ENCODE peak calls at places on chromosome 3, in nine cellular contexts. F is colonic mucosa, A is Peyer's patch, X is lower leg skin, C is coronary artery, O is natural killer cell, J is AG10803, K is BJ, N is tibial nerve. V is an unnamed sample.

GRCh38 chr3:155835341-155836071 is 18.7 kb downstream of the SLC33A1 start:
- DNase-seq in F (no peak), A (no peak), X (no peak), C (no peak), O (no peak), J (no peak), K (no peak), N (no peak), V (no peak)

GRCh38 chr3:56357266-56357665 is 111.0 kb downstream of the ERC2 start:
- DNase-seq in F (no peak), A (no peak), X (no peak), C (no peak), O (no peak), J (no peak), K (no peak), N (no peak), V (no peak)

GRCh38 chr3:32045091-32045964 is 61.1 kb upstream of the GPD1L start:
- DNase-seq in F (peak), A (no peak), X (peak), C (no peak), O (no peak), J (peak), K (no peak), N (no peak), V (no peak)

GRCh38 chr3:185693985-185694675 is 108.0 kb downstream of the SENP2 start:
- DNase-seq in F (no peak), A (no peak), X (no peak), C (no peak), O (no peak), J (peak), K (no peak), N (no peak), V (no peak)

GRCh38 chr3:100024520-100025303 is 89.6 kb downstream of the FILIP1L start:
- DNase-seq in F (no peak), A (no peak), X (no peak), C (no peak), O (no peak), J (peak), K (no peak), N (no peak), V (no peak)

GRCh38 chr3:11671648-11672100 is 28.0 kb upstream of the VGLL4 start:
- DNase-seq in F (peak), A (no peak), X (peak), C (no peak), O (no peak), J (peak), K (peak), N (no peak), V (no peak)

GRCh38 chr3:140011611-140012277 is 76.8 kb downstream of the CLSTN2 start:
- DNase-seq in F (no peak), A (no peak), X (no peak), C (no peak), O (no peak), J (no peak), K (no peak), N (no peak), V (no peak)

GRCh38 chr3:31971607-31972006 is 9.5 kb downstream of the OSBPL10 start:
- DNase-seq in F (no peak), A (no peak), X (no peak), C (no peak), O (no peak), J (no peak), K (no peak), N (no peak), V (no peak)

GRCh38 chr3:148309390-148310035 is 388.2 kb upstream of the AGTR1 start:
- DNase-seq in F (peak), A (no peak), X (no peak), C (no peak), O (no peak), J (peak), K (no peak), N (no peak), V (no peak)

GRCh38 chr3:185424435-185424834 is 61.5 kb downstream of the MAP3K13 start:
- DNase-seq in F (no peak), A (no peak), X (no peak), C (no peak), O (no peak), J (no peak), K (no peak), N (no peak), V (no peak)

GRCh38 chr3:42864321-42864950 is 11.2 kb downstream of the CYP8B1 start:
- DNase-seq in F (no peak), A (no peak), X (no peak), C (peak), O (no peak), J (no peak), K (no peak), N (no peak), V (no peak)

GRCh38 chr3:43618142-43618541 is 3.7 kb downstream of the ANO10 start:
- DNase-seq in F (no peak), A (no peak), X (no peak), C (no peak), O (no peak), J (no peak), K (no peak), N (no peak), V (no peak)

GRCh38 chr3:65734792-65735191 is 303.9 kb downstream of the MAGI1 start:
- DNase-seq in F (no peak), A (no peak), X (no peak), C (no peak), O (no peak), J (no peak), K (no peak), N (no peak), V (no peak)

GRCh38 chr3:25297667-25298585 is 130.1 kb upstream of the RARB start:
- DNase-seq in F (no peak), A (no peak), X (no peak), C (no peak), O (no peak), J (no peak), K (no peak), N (no peak), V (no peak)

GRCh38 chr3:157201648-157202278 is 41.8 kb upstream of the CCNL1 start:
- DNase-seq in F (no peak), A (no peak), X (no peak), C (no peak), O (no peak), J (peak), K (no peak), N (no peak), V (no peak)

GRCh38 chr3:144488927-144489326 is 517.3 kb downstream of the DIPK2A start:
- DNase-seq in F (no peak), A (no peak), X (no peak), C (no peak), O (no peak), J (no peak), K (no peak), N (no peak), V (no peak)

GRCh38 chr3:102595057-102595456 is 160.2 kb downstream of the ZPLD1 start:
- DNase-seq in F (no peak), A (no peak), X (no peak), C (no peak), O (no peak), J (no peak), K (no peak), N (no peak), V (no peak)

GRCh38 chr3:42535981-42536784 is 33.7 kb downstream of the VIPR1 start:
- DNase-seq in F (peak), A (peak), X (no peak), C (no peak), O (no peak), J (no peak), K (no peak), N (no peak), V (no peak)

GRCh38 chr3:156601497-156601896 is 46.6 kb upstream of the SSR3 start:
- DNase-seq in F (no peak), A (no peak), X (no peak), C (no peak), O (no peak), J (no peak), K (no peak), N (no peak), V (no peak)

GRCh38 chr3:11154953-11155325 is 646 bp downstream of the HRH1 start:
- DNase-seq in F (no peak), A (no peak), X (no peak), C (no peak), O (no peak), J (no peak), K (no peak), N (no peak), V (no peak)

GRCh38 chr3:1082024-1082633 is 10.7 kb upstream of the CNTN6 start:
- DNase-seq in F (peak), A (no peak), X (peak), C (no peak), O (no peak), J (peak), K (no peak), N (no peak), V (no peak)

GRCh38 chr3:13832130-13832529 is 47.7 kb downstream of the WNT7A start:
- DNase-seq in F (no peak), A (no peak), X (no peak), C (no peak), O (no peak), J (no peak), K (no peak), N (no peak), V (no peak)

GRCh38 chr3:107861904-107862303 is 228.9 kb downstream of the CD47 start:
- DNase-seq in F (no peak), A (no peak), X (no peak), C (no peak), O (no peak), J (no peak), K (no peak), N (no peak), V (peak)

GRCh38 chr3:135556184-135556583 is 409.3 kb upstream of the PPP2R3A start:
- DNase-seq in F (no peak), A (no peak), X (no peak), C (no peak), O (no peak), J (peak), K (peak), N (no peak), V (no peak)

GRCh38 chr3:120646771-120647449 is 35.1 kb downstream of the HGD start:
- DNase-seq in F (no peak), A (no peak), X (no peak), C (no peak), O (no peak), J (no peak), K (no peak), N (no peak), V (no peak)

GRCh38 chr3:175431396-175431795 is 572.3 kb downstream of the NAALADL2 start:
- DNase-seq in F (peak), A (no peak), X (no peak), C (no peak), O (no peak), J (peak), K (peak), N (no peak), V (no peak)

GRCh38 chr3:176663376-176663775 is 533.9 kb downstream of the TBL1XR1 start:
- DNase-seq in F (no peak), A (no peak), X (no peak), C (no peak), O (no peak), J (peak), K (peak), N (no peak), V (no peak)

GRCh38 chr3:196643201-196643749 is 3.8 kb downstream of the NRROS start:
- DNase-seq in F (no peak), A (no peak), X (no peak), C (no peak), O (peak), J (no peak), K (no peak), N (no peak), V (peak)

GRCh38 chr3:24704496-24704895 is 209.8 kb upstream of the THRB start:
- DNase-seq in F (no peak), A (no peak), X (no peak), C (no peak), O (no peak), J (peak), K (no peak), N (no peak), V (no peak)

GRCh38 chr3:72892081-72892763 is 4.4 kb downstream of the GXYLT2 start:
- DNase-seq in F (peak), A (no peak), X (no peak), C (no peak), O (no peak), J (peak), K (peak), N (no peak), V (no peak)

GRCh38 chr3:104279617-104280016 is 1087.1 kb upstream of the ALCAM start:
- DNase-seq in F (no peak), A (no peak), X (no peak), C (no peak), O (no peak), J (peak), K (no peak), N (no peak), V (no peak)

DNA sequence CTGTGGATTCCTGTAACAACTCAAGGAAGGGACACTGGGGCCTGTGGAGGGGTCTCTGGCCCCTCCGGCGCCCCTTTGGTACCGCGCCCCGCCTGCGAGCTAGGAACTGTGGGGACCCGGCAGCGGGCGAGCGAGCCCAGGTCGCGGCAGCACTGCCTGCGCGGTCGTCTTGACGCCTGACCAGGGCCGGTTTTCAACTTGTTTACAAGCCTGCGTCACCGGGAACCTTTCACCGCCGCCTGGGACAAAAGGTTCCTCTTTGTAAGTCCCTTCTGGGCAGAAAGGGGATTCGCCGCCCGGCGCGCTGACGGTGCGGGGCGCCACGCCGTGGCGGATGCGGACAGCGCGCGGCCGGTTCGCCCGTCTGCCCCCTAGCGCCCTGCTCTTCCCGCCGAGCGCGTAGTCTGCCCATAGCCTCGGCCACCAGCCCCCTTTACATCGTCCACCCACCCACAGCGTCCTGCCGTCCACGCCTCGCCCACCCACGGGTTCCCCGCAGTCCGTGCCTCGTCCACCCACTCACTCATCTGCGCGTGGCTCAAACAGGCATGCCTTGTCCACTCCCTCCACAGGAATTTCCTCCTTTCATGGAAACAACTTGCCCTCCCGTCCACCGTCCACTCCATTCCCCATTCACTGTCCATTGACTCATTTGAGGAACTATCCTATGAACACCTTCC is 5.5 kb upstream of the CFAP100 start:
- DNase-seq in F (peak), A (peak), X (peak), C (peak), O (peak), J (peak), K (peak), N (peak), V (peak)
- TF ChIP-seq CTCF in F (peak), A (peak), X (peak), C (peak), O (peak), J (peak), K (peak), N (peak), V (no peak)

DNA sequence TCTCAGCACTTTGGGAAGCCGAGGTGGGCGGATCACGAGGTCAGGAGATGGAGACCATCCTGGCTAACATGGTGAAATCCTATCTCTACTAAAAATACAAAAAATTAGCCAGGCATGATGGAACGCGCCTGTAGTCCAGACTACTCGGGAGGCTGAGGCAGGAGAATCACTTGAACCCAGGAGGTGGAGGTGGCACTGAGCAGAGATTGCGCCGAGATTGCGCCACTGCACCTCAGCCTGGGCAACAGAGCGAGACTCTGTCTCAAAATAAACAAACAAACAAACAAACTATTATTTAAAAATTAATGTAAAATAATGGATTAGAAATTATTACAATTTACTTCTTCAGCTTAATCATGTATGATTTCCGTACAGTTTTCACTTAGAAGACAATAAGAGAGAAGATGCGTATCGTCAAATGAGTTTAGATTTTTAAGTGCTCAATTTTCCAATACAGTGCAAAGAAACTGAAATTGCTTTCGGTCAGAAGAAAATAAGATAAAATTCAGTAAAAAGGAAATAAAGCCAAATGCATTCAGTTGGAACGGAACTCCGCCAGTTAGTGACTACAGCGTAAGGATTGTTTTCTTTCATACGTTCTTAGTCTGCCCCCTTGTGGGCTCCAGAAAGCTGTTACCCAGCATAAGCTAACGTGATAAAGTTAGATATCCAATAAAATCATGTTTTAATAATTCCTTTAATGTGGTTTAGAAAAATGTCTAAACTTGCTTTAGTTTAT is 24.8 kb downstream of the AADAC start:
- DNase-seq in F (peak), A (no peak), X (peak), C (no peak), O (no peak), J (peak), K (no peak), N (no peak), V (no peak)
- TF ChIP-seq CTCF in F (peak), A (peak), X (peak), C (peak), O (peak), J (peak), K (peak), N (peak), V (peak)

GRCh38 chr3:63973406-63973805 is 49.9 kb downstream of the PSMD6 start:
- DNase-seq in F (no peak), A (no peak), X (no peak), C (no peak), O (no peak), J (no peak), K (no peak), N (no peak), V (no peak)
- TF ChIP-seq CTCF in F (no peak), A (no peak), X (no peak), C (no peak), O (no peak), J (no peak), K (no peak), N (no peak), V (no peak)

GRCh38 chr3:29668233-29668632 is 387.4 kb downstream of the RBMS3 start:
- DNase-seq in F (no peak), A (no peak), X (no peak), C (no peak), O (no peak), J (no peak), K (no peak), N (no peak), V (no peak)

GRCh38 chr3:29665688-29666087 is 384.8 kb downstream of the RBMS3 start:
- DNase-seq in F (no peak), A (no peak), X (no peak), C (no peak), O (no peak), J (no peak), K (no peak), N (no peak), V (no peak)

DNA sequence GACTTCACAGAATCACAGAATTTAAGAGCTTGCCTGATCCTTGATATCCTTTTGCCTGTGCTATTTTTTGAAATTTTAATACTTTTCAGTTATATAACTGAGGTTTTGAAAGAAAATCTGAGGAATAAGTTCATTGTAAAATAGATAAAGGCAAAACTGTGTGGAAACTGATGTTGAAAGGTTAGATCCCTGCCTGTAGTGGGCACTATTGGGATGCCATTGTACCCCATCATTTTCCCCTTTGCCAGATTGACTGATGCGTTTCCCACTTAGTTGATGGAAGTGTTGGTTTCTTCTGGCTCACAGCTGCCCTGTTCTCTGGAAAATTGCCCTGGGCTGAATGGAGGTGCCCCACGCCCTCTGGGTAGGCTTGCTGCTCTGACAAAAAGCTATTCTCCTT is 387.9 kb downstream of the RBMS3 start:
- DNase-seq in F (no peak), A (no peak), X (no peak), C (no peak), O (no peak), J (no peak), K (no peak), N (no peak), V (no peak)
- TF ChIP-seq CTCF in F (no peak), A (no peak), X (no peak), C (no peak), O (no peak), J (peak), K (no peak), N (no peak), V (no peak)

GRCh38 chr3:188349276-188349962 is 195.5 kb downstream of the LPP start:
- DNase-seq in F (no peak), A (no peak), X (no peak), C (no peak), O (no peak), J (peak), K (no peak), N (no peak), V (no peak)
- TF ChIP-seq CTCF in F (no peak), A (no peak), X (no peak), C (no peak), O (no peak), J (no peak), K (no peak), N (no peak), V (no peak)

DNA sequence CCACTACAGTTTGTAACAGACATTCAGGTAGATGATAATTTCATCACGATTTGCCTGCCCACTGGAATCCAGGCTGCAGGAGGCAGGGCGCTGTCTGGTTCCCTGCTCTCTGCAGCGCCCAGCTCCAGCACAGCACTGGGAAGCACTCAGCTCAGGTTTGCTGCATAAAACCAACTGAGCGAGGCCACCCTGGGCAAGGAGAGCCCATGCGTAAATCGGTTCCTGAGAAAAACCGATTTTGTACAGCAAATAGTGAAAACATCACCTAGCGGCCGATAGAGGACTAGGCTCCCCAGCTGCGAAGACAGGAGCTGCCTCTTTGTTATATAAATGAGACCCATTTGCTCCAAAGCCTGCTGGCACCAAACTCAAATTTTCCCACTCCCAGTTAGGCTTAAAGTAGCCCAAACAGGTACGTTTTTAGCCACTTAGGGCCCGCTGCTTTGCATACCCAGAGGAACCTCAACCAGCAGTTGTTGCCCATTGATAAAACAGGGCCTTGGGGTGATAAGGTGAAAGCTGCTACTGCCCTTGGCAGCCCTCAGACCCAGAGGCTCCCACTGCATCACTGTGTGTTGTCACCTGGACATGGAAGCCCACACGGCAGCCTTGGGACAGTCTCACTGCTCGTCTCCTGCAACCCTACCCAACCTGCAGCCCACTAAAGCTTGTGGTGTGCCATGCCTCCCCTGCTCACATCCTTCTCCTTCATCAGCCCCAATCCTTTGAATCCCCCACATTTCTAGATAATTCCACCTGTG is 47.5 kb downstream of the ALDH1L1 start:
- DNase-seq in F (peak), A (no peak), X (no peak), C (peak), O (peak), J (no peak), K (no peak), N (no peak), V (peak)
- TF ChIP-seq CTCF in F (no peak), A (no peak), X (no peak), C (no peak), O (no peak), J (peak), K (peak), N (no peak), V (no peak)

DNA sequence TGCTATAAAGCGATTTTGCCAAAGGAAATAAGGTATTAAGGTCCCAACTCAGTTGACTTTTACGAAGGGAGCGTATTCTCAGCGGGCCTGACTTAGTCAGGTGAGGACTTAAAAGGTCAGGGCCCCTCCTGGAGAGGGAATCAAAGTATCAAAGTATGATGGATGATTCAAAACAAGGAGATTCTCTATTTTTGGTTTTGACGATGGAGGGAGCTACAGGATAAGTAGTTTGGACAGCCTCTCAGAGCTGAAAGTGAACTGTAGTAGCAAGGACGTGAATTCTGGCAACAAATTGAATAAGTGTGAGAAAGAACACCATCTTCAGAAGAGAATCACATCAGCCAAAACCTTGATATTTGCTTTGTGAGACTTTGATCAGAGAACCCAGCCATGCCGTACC is 1186.5 kb downstream of the SI start:
- DNase-seq in F (no peak), A (no peak), X (no peak), C (no peak), O (no peak), J (no peak), K (no peak), N (no peak), V (no peak)
- TF ChIP-seq CTCF in F (no peak), A (no peak), X (no peak), C (no peak), O (no peak), J (no peak), K (no peak), N (no peak), V (no peak)

V was measured in activated B cell treated with CpG ODN at 0.5 μM for 24 hours.